ENCODE peak calls at places on chromosome 1, in six cellular contexts. R is small intestine, X is mesendoderm, Q is endodermal cell, P is PC-3, S is GM23248. Y is an unnamed sample.

GRCh38 chr1:20109223-20109856 is 10.0 kb downstream of the PLA2G2D start:
- DNase-seq in R (peak), X (no peak), Q (no peak), P (no peak), S (no peak), Y (no peak)

GRCh38 chr1:64686828-64687724 is 57.8 kb upstream of the RAVER2 start:
- DNase-seq in R (peak), X (peak), Q (no peak), P (peak), S (peak), Y (peak)

GRCh38 chr1:238458924-238459323 is 568.2 kb upstream of the ZP4 start:
- DNase-seq in R (no peak), X (no peak), Q (no peak), P (no peak), S (no peak), Y (no peak)

GRCh38 chr1:112769611-112770010 is 54.5 kb upstream of the PPM1J start:
- DNase-seq in R (no peak), X (no peak), Q (no peak), P (no peak), S (peak), Y (no peak)

GRCh38 chr1:227947678-227948492 is at the start of gene WNT9A:
- DNase-seq in R (peak), X (peak), Q (peak), P (peak), S (peak), Y (peak)

GRCh38 chr1:20187103-20187812 is 940 bp upstream of the PLA2G2C start:
- DNase-seq in R (peak), X (no peak), Q (no peak), P (peak), S (no peak), Y (peak)

GRCh38 chr1:29983366-29983765 is 740.0 kb downstream of the MATN1 start:
- DNase-seq in R (no peak), X (no peak), Q (peak), P (no peak), S (no peak), Y (no peak)

GRCh38 chr1:47729685-47730084 is 267.5 kb downstream of the TRABD2B start:
- DNase-seq in R (no peak), X (no peak), Q (no peak), P (no peak), S (no peak), Y (no peak)

GRCh38 chr1:25096307-25097150 is 135.8 kb downstream of the SYF2 start:
- DNase-seq in R (no peak), X (peak), Q (no peak), P (no peak), S (no peak), Y (no peak)

GRCh38 chr1:176816232-176816631 is 348.3 kb downstream of the ASTN1 start:
- DNase-seq in R (no peak), X (peak), Q (peak), P (no peak), S (no peak), Y (no peak)

GRCh38 chr1:176826265-176826664 is 338.2 kb downstream of the ASTN1 start:
- DNase-seq in R (no peak), X (no peak), Q (no peak), P (no peak), S (no peak), Y (no peak)

GRCh38 chr1:176815621-176816020 is 348.9 kb downstream of the ASTN1 start:
- DNase-seq in R (no peak), X (peak), Q (peak), P (no peak), S (no peak), Y (no peak)

GRCh38 chr1:176820292-176821056 is 344.0 kb downstream of the ASTN1 start:
- DNase-seq in R (no peak), X (no peak), Q (no peak), P (no peak), S (peak), Y (no peak)
- H3K4me3 ChIP-seq in R (no peak), X (no peak), Q (no peak), P (no peak), S (no peak), Y (no peak)

DNA sequence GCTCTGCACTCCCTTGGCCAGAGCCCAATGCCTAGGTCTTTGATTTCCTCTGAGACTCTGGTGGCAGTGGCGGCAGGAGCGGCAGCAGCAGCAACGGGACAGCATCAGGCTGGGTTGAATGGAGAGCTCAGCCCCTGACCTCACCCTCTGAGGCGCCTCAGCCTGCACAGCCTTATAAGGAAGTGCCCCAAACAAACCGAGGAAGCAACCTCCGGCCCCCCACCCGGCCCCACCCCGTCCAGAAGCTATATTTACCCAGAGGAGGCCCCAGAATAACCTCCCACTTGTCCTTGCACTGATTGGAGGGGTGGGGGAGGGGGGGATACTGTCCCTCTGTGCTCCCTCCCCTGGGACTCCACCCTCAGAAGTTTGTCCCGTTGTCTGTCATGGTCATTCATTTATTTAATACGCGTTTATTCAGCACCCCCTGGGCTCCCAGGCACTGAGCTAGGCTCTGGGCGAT is 12.2 kb downstream of the NES start:
- DNase-seq in R (peak), X (peak), Q (peak), P (no peak), S (peak), Y (no peak)
- H3K4me3 ChIP-seq in R (no peak), X (no peak), Q (no peak), P (no peak), S (no peak), Y (no peak)

DNA sequence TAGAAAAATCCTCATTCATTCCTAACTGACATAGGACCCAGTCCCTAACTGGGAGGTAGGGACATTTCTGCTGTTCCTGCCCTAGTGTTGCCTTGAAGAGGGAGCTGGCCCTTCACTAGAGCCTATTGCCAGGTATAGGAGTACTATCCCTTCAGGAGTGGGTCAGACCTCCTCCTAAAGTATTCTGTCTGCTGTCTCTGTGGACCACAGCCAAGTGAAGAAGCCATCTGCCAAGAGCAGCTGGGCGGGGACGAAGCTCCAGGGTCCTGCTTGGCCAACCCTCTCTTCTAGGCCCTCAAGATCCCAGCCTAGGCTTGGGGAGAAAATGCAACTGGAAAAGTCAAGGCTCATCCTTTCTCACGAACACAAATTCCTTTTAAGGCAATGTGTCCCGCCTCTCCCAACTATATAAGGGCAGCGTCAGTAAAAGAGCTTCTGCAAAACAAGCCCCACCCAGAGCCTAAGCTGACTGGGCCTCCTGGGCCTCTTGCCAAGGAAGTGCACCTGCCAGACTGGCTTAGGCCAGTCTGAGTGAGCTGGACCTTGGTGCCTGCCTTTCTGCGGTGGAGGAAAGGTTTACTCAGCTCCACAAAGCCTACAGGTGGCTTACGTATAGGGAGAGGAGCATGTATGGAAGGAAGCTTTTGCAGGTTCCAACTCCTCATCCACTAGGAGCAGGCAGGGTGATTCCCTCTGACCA is 638 bp upstream of the TUFT1 start:
- DNase-seq in R (peak), X (peak), Q (peak), P (peak), S (peak), Y (peak)
- H3K4me3 ChIP-seq in R (no peak), X (peak), Q (peak), P (peak), S (peak), Y (peak)

GRCh38 chr1:72280714-72281113 is 1.6 kb downstream of the NEGR1 start:
- DNase-seq in R (no peak), X (no peak), Q (no peak), P (peak), S (peak), Y (no peak)
- H3K4me3 ChIP-seq in R (no peak), X (no peak), Q (no peak), P (peak), S (peak), Y (no peak)

DNA sequence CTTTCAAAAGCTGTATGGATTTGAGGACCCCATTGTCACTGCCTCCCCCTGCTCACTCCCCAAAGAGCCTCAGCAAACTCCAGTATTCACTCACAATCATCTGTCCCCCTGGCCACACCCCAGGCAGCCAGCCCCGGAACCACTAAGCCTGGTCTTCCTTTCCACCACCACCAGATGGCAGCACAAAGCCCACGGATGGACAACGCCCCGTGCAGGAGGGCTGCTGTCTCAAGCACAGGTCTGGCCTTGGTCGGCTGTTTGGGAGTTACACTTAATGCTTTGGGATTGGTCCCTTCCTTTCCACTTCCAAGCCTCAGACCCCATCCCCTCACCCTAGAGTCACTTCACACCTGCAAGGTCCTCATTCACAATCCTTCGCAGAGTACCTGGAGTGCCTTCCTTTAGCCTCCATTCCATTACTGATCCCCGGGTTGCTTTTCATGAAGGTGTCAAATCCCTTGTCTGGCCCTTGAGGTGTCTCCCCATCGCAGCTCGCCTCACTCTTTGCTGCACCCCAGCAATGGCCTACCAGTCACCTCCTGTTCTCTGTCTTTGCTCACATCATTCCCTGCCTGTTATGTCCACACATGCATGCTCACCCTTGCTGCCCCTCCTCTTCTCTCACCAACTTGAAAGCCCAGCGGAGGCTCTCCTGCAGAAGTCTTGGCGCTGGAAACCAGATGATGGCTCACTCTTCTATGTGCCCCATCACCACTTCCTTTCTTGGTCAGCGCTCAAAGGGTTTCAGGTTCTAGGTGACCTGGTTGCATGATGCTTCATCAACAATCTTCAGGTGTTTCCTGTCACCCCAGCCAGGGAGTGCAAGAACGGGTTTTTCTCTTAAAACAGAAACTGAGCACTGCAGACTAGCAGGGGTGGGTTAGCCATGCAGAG is 24.9 kb upstream of the KCNA2 start:
- DNase-seq in R (peak), X (peak), Q (peak), P (peak), S (peak), Y (peak)
- H3K4me3 ChIP-seq in R (no peak), X (no peak), Q (no peak), P (no peak), S (no peak), Y (no peak)

Y was measured in epithelial cell of esophagus.